ENCODE peak calls at places on chromosomes 4 and X, in four cellular contexts. X is pancreas, A is psoas muscle, N is ACHN. U is an unnamed sample.

GRCh38 chrX:113514906-113515305 is 674.3 kb upstream of the AMOT start:
- DNase-seq in N (no peak), X (no peak), A (no peak), U (no peak)

GRCh38 chrX:31333181-31333831 is 261.5 kb upstream of the FTHL17 start:
- DNase-seq in N (peak), X (no peak), A (no peak), U (no peak)

GRCh38 chr4:158845166-158846041 is 76.6 kb downstream of the FNIP2 start:
- DNase-seq in N (no peak), X (no peak), A (no peak), U (no peak)

GRCh38 chrX:22081475-22082092 is 49.5 kb downstream of the PHEX start:
- DNase-seq in A (peak), X (peak), N (peak), U (no peak)

GRCh38 chr4:8440491-8441311 is at the start of the genes ACOX3 and TRMT44:
- DNase-seq in X (peak), A (peak), N (peak), U (peak)

GRCh38 chr4:7396186-7396585 is 38.5 kb downstream of the PSAPL1 start:
- DNase-seq in N (no peak), X (peak), A (no peak), U (peak)

GRCh38 chrX:40199704-40200103 is 101.9 kb upstream of the BCOR start:
- DNase-seq in N (no peak), A (no peak), X (no peak), U (no peak)

GRCh38 chrX:136711147-136711546 is 63.2 kb downstream of the CD40LG start:
- DNase-seq in X (peak), N (peak), A (peak), U (no peak)

GRCh38 chr4:148344382-148344781 is 97.8 kb downstream of the NR3C2 start:
- DNase-seq in A (no peak), X (no peak), N (no peak), U (no peak)

GRCh38 chr4:158824425-158825274 is 55.8 kb downstream of the FNIP2 start:
- DNase-seq in X (no peak), A (peak), N (no peak), U (no peak)

GRCh38 chr4:76562161-76562560 is 127.1 kb downstream of the SHROOM3 start:
- DNase-seq in N (peak), A (no peak), X (no peak), U (no peak)

GRCh38 chrX:7139202-7140081 is 8.1 kb upstream of the STS start:
- DNase-seq in A (no peak), N (no peak), X (no peak), U (no peak)

GRCh38 chr4:27234306-27234899 is 373.8 kb downstream of the STIM2 start:
- DNase-seq in N (no peak), A (no peak), X (no peak), U (no peak)

GRCh38 chr4:109465065-109465464 is 31.4 kb downstream of the SEC24B start:
- DNase-seq in A (no peak), X (no peak), N (no peak), U (no peak)

GRCh38 chr4:84691170-84691691 is 108.3 kb downstream of the CDS1 start:
- DNase-seq in A (no peak), N (peak), X (no peak), U (no peak)

GRCh38 chrX:70423937-70424336 is 823 bp downstream of the GDPD2 start:
- DNase-seq in X (no peak), N (no peak), A (no peak), U (no peak)

GRCh38 chr4:78075986-78076385 is 18.9 kb downstream of the FRAS1 start:
- DNase-seq in A (no peak), N (no peak), X (no peak), U (no peak)

GRCh38 chr4:23068756-23069155 is 376.0 kb downstream of the GBA3 start:
- DNase-seq in X (no peak), A (no peak), N (no peak), U (no peak)

GRCh38 chr4:40269133-40269532 is 66.0 kb upstream of the CHRNA9 start:
- DNase-seq in X (no peak), N (no peak), A (no peak), U (no peak)

GRCh38 chr4:176451441-176451840 is 131.7 kb downstream of the SPCS3 start:
- DNase-seq in X (no peak), A (no peak), N (no peak), U (no peak)

GRCh38 chr4:89661490-89661889 is 175.5 kb downstream of the SNCA start:
- DNase-seq in X (no peak), A (no peak), N (peak), U (peak)

GRCh38 chrX:140762061-140762460 is 52.5 kb downstream of the LINC00632 start:
- DNase-seq in X (peak), A (no peak), N (peak), U (no peak)

GRCh38 chr4:73252001-73252400 is 6.6 kb downstream of the ANKRD17 start:
- DNase-seq in N (no peak), A (no peak), X (no peak), U (no peak)

GRCh38 chr4:127134490-127134889 is 498.3 kb upstream of the INTU start:
- DNase-seq in A (no peak), N (no peak), X (no peak), U (no peak)

GRCh38 chrX:67714004-67714403 is 170.2 kb downstream of the AR start:
- DNase-seq in X (no peak), N (no peak), A (no peak), U (no peak)

GRCh38 chr4:128268970-128269369 is 18.6 kb downstream of the PGRMC2 start:
- DNase-seq in X (no peak), A (no peak), N (no peak), U (no peak)

GRCh38 chrX:3295731-3296130 is 50.7 kb downstream of the MXRA5 start:
- DNase-seq in N (peak), X (no peak), A (no peak), U (no peak)

GRCh38 chr4:23631255-23631950 is 258.4 kb downstream of the PPARGC1A start:
- DNase-seq in X (no peak), N (no peak), A (no peak), U (no peak)

GRCh38 chrX:154458116-154458953 is at the start of gene PLXNA3:
- DNase-seq in X (no peak), A (peak), N (peak), U (no peak)

GRCh38 chr4:111283066-111283677 is 660.3 kb upstream of the PITX2 start:
- DNase-seq in N (peak), A (peak), X (peak), U (peak)

GRCh38 chr4:136343340-136343739 is 1189.0 kb downstream of the PCDH18 start:
- DNase-seq in X (no peak), A (no peak), N (no peak), U (no peak)

GRCh38 chr4:5044341-5044740 is 6.9 kb upstream of the STK32B start:
- DNase-seq in A (no peak), N (no peak), X (no peak), U (no peak)

GRCh38 chr4:73021634-73022033 is 47.9 kb downstream of the COX18 start:
- DNase-seq in A (no peak), N (peak), X (no peak), U (no peak)

GRCh38 chr4:140472156-140472555 is 25.9 kb downstream of the MGAT4D start:
- DNase-seq in X (no peak), A (no peak), N (no peak), U (no peak)